ENCODE peak calls at places on chromosomes 11 and 22, in seven cellular contexts. One of them, this sample, is unnamed.
A peak's percentile ranks its signal among the peaks of the same experiment; 100 is the strongest.

GRCh38 chr11:75768112-75768908 is at the start of gene DGAT2:
- DNase-seq in tibial artery: peak; percentile 65
- DNase-seq in esophagus muscularis mucosa: no peak
- DNase-seq in epithelial cell of esophagus: peak; percentile 81
- DNase-seq in kidney: peak; percentile 87
- DNase-seq in Jurkat, Clone E6-1: peak; percentile 59
- DNase-seq in A549: peak; percentile 73
- DNase-seq in this sample: peak; percentile 81

GRCh38 chr11:71222318-71223080 is 29.9 kb downstream of the SHANK2 start:
- DNase-seq in Jurkat, Clone E6-1: no peak
- DNase-seq in A549: no peak
- DNase-seq in epithelial cell of esophagus: no peak
- DNase-seq in tibial artery: peak; percentile 15
- DNase-seq in esophagus muscularis mucosa: no peak
- DNase-seq in kidney: no peak
- DNase-seq in this sample: peak; percentile 19

GRCh38 chr22:38878001-38878400 is 6.0 kb upstream of the CBX6 start:
- DNase-seq in kidney: no peak
- DNase-seq in esophagus muscularis mucosa: no peak
- DNase-seq in Jurkat, Clone E6-1: no peak
- DNase-seq in tibial artery: no peak
- DNase-seq in epithelial cell of esophagus: no peak
- DNase-seq in A549: no peak
- DNase-seq in this sample: no peak

GRCh38 chr11:3091081-3091845 is 34.0 kb upstream of the CARS1 start:
- DNase-seq in esophagus muscularis mucosa: no peak
- DNase-seq in tibial artery: no peak
- DNase-seq in A549: no peak
- DNase-seq in Jurkat, Clone E6-1: no peak
- DNase-seq in kidney: peak; percentile 64
- DNase-seq in epithelial cell of esophagus: no peak
- DNase-seq in this sample: no peak

GRCh38 chr22:48242461-48242864 is 1480.0 kb downstream of the TBC1D22A start:
- DNase-seq in kidney: no peak
- DNase-seq in Jurkat, Clone E6-1: no peak
- DNase-seq in epithelial cell of esophagus: no peak
- DNase-seq in esophagus muscularis mucosa: no peak
- DNase-seq in A549: no peak
- DNase-seq in tibial artery: no peak
- DNase-seq in this sample: no peak

GRCh38 chr11:115497303-115497702 is 6.9 kb downstream of the CADM1 start:
- DNase-seq in epithelial cell of esophagus: no peak
- DNase-seq in Jurkat, Clone E6-1: peak; percentile 16
- DNase-seq in A549: no peak
- DNase-seq in tibial artery: no peak
- DNase-seq in esophagus muscularis mucosa: no peak
- DNase-seq in kidney: no peak
- DNase-seq in this sample: no peak

GRCh38 chr11:112013501-112014164 is 11.6 kb upstream of the DLAT start:
- DNase-seq in kidney: no peak
- DNase-seq in Jurkat, Clone E6-1: no peak
- DNase-seq in tibial artery: no peak
- DNase-seq in esophagus muscularis mucosa: no peak
- DNase-seq in epithelial cell of esophagus: peak; percentile 59
- DNase-seq in A549: no peak
- DNase-seq in this sample: no peak

GRCh38 chr22:28464179-28464578 is 215.5 kb downstream of the TTC28 start:
- DNase-seq in esophagus muscularis mucosa: no peak
- DNase-seq in Jurkat, Clone E6-1: no peak
- DNase-seq in kidney: no peak
- DNase-seq in A549: no peak
- DNase-seq in tibial artery: no peak
- DNase-seq in epithelial cell of esophagus: no peak
- DNase-seq in this sample: no peak

GRCh38 chr11:130514316-130514715 is 65.9 kb downstream of the ADAMTS15 start:
- DNase-seq in epithelial cell of esophagus: no peak
- DNase-seq in A549: no peak
- DNase-seq in tibial artery: no peak
- DNase-seq in esophagus muscularis mucosa: no peak
- DNase-seq in Jurkat, Clone E6-1: no peak
- DNase-seq in kidney: no peak
- DNase-seq in this sample: no peak

GRCh38 chr11:46362146-46363030 is 15.1 kb downstream of the DGKZ start:
- DNase-seq in epithelial cell of esophagus: no peak
- DNase-seq in A549: no peak
- DNase-seq in tibial artery: no peak
- DNase-seq in esophagus muscularis mucosa: no peak
- DNase-seq in kidney: peak; percentile 71
- DNase-seq in Jurkat, Clone E6-1: no peak
- DNase-seq in this sample: no peak

GRCh38 chr11:32018672-32019071 is 72.2 kb upstream of the RCN1 start:
- DNase-seq in epithelial cell of esophagus: no peak
- DNase-seq in tibial artery: no peak
- DNase-seq in kidney: no peak
- DNase-seq in Jurkat, Clone E6-1: no peak
- DNase-seq in esophagus muscularis mucosa: no peak
- DNase-seq in A549: no peak
- DNase-seq in this sample: no peak

GRCh38 chr11:34583818-34584217 is 37.1 kb upstream of the EHF start:
- DNase-seq in A549: no peak
- DNase-seq in esophagus muscularis mucosa: no peak
- DNase-seq in kidney: no peak
- DNase-seq in Jurkat, Clone E6-1: no peak
- DNase-seq in tibial artery: no peak
- DNase-seq in epithelial cell of esophagus: no peak
- DNase-seq in this sample: no peak

GRCh38 chr11:73321342-73322110 is 13.4 kb downstream of the ARHGEF17 start:
- DNase-seq in esophagus muscularis mucosa: no peak
- DNase-seq in tibial artery: no peak
- DNase-seq in epithelial cell of esophagus: no peak
- DNase-seq in Jurkat, Clone E6-1: peak; percentile 23
- DNase-seq in A549: no peak
- DNase-seq in kidney: peak; percentile 94
- DNase-seq in this sample: no peak

GRCh38 chr11:3000032-3000961 is 8.2 kb upstream of the NAP1L4 start:
- DNase-seq in kidney: peak; percentile 95
- DNase-seq in esophagus muscularis mucosa: no peak
- DNase-seq in epithelial cell of esophagus: peak; percentile 97
- DNase-seq in Jurkat, Clone E6-1: no peak
- DNase-seq in A549: no peak
- DNase-seq in tibial artery: no peak
- DNase-seq in this sample: no peak

GRCh38 chr11:79437981-79438630 is 2.7 kb downstream of the TENM4 start:
- DNase-seq in epithelial cell of esophagus: peak; percentile 79
- DNase-seq in tibial artery: peak; percentile 33
- DNase-seq in kidney: peak; percentile 78
- DNase-seq in A549: no peak
- DNase-seq in Jurkat, Clone E6-1: no peak
- DNase-seq in esophagus muscularis mucosa: no peak
- DNase-seq in this sample: peak; percentile 69

GRCh38 chr22:21975273-21975672 is 7.3 kb downstream of the TOP3B start:
- DNase-seq in esophagus muscularis mucosa: no peak
- DNase-seq in Jurkat, Clone E6-1: no peak
- DNase-seq in epithelial cell of esophagus: no peak
- DNase-seq in A549: no peak
- DNase-seq in kidney: no peak
- DNase-seq in tibial artery: no peak
- DNase-seq in this sample: no peak

GRCh38 chr11:3674189-3674588 is 3.0 kb upstream of the CHRNA10 start:
- DNase-seq in Jurkat, Clone E6-1: no peak
- DNase-seq in tibial artery: no peak
- DNase-seq in epithelial cell of esophagus: peak; percentile 97
- DNase-seq in esophagus muscularis mucosa: no peak
- DNase-seq in kidney: no peak
- DNase-seq in A549: peak; percentile 21
- DNase-seq in this sample: no peak

GRCh38 chr11:8355418-8355742 is 91.7 kb upstream of the LMO1 start:
- DNase-seq in Jurkat, Clone E6-1: no peak
- DNase-seq in tibial artery: no peak
- DNase-seq in A549: no peak
- DNase-seq in kidney: peak; percentile 54
- DNase-seq in esophagus muscularis mucosa: no peak
- DNase-seq in epithelial cell of esophagus: no peak
- DNase-seq in this sample: no peak

GRCh38 chr11:8354622-8355417 is 91.1 kb upstream of the LMO1 start:
- DNase-seq in Jurkat, Clone E6-1: peak; percentile 48
- DNase-seq in epithelial cell of esophagus: peak; percentile 35
- DNase-seq in kidney: peak; percentile 85
- DNase-seq in tibial artery: no peak
- DNase-seq in A549: peak; percentile 19
- DNase-seq in esophagus muscularis mucosa: no peak
- DNase-seq in this sample: no peak

GRCh38 chr11:8351223-8351622 is 87.5 kb upstream of the LMO1 start:
- DNase-seq in tibial artery: no peak
- DNase-seq in esophagus muscularis mucosa: no peak
- DNase-seq in kidney: peak; percentile 67
- DNase-seq in Jurkat, Clone E6-1: no peak
- DNase-seq in A549: no peak
- DNase-seq in epithelial cell of esophagus: no peak
- DNase-seq in this sample: no peak

GRCh38 chr11:8352852-8353505 is 89.3 kb upstream of the LMO1 start:
- DNase-seq in esophagus muscularis mucosa: no peak
- DNase-seq in kidney: peak; percentile 39
- DNase-seq in A549: peak; percentile 13
- DNase-seq in tibial artery: no peak
- DNase-seq in epithelial cell of esophagus: peak; percentile 32
- DNase-seq in Jurkat, Clone E6-1: no peak
- DNase-seq in this sample: no peak

DNA sequence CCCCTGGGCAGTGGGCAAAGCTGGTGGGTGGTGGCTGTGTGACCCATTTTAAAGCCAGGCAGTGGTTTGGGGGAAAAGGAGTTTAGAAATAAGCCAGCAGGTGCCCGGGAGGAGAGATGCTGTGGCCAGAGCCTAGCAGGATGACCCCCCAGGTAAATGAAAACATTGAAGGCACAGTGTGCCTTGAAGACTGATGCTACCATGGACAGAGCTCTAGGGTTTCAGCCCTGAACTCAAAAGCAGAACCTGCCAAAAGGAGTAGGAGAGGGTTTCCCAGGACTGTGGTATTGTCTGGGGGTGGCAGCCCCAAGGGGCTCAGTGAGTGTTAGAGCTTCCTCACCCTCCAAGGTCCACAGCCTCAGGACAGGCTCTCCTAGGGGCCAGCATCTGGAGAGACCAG is 88.4 kb upstream of the LMO1 start:
- DNase-seq in kidney: peak; percentile 26
- DNase-seq in epithelial cell of esophagus: no peak
- DNase-seq in Jurkat, Clone E6-1: no peak
- DNase-seq in esophagus muscularis mucosa: no peak
- DNase-seq in A549: no peak
- DNase-seq in tibial artery: no peak
- DNase-seq in this sample: no peak
- H3K4me3 ChIP-seq in kidney: no peak overlapping the region
- H3K4me3 ChIP-seq in epithelial cell of esophagus: no peak overlapping the region
- H3K4me3 ChIP-seq in Jurkat, Clone E6-1: no peak overlapping the region
- H3K4me3 ChIP-seq in esophagus muscularis mucosa: no peak overlapping the region
- H3K4me3 ChIP-seq in A549: no peak overlapping the region
- H3K4me3 ChIP-seq in tibial artery: no peak overlapping the region
- H3K4me3 ChIP-seq in this sample: no peak overlapping the region

GRCh38 chr11:134904103-134904502 is 492.1 kb upstream of the B3GAT1 start:
- DNase-seq in kidney: no peak
- DNase-seq in tibial artery: no peak
- DNase-seq in esophagus muscularis mucosa: peak; percentile 64
- DNase-seq in Jurkat, Clone E6-1: no peak
- DNase-seq in epithelial cell of esophagus: no peak
- DNase-seq in A549: no peak
- DNase-seq in this sample: no peak

GRCh38 chr11:134905966-134906955 is 494.2 kb upstream of the B3GAT1 start:
- DNase-seq in tibial artery: no peak
- DNase-seq in Jurkat, Clone E6-1: no peak
- DNase-seq in kidney: no peak
- DNase-seq in esophagus muscularis mucosa: peak; percentile 91
- DNase-seq in A549: no peak
- DNase-seq in epithelial cell of esophagus: no peak
- DNase-seq in this sample: no peak

GRCh38 chr11:134905513-134905912 is 493.5 kb upstream of the B3GAT1 start:
- DNase-seq in A549: no peak
- DNase-seq in Jurkat, Clone E6-1: no peak
- DNase-seq in epithelial cell of esophagus: no peak
- DNase-seq in tibial artery: no peak
- DNase-seq in esophagus muscularis mucosa: peak; percentile 55
- DNase-seq in kidney: no peak
- DNase-seq in this sample: no peak

GRCh38 chr11:134901536-134901935 is 489.5 kb upstream of the B3GAT1 start:
- DNase-seq in kidney: no peak
- DNase-seq in esophagus muscularis mucosa: peak; percentile 66
- DNase-seq in epithelial cell of esophagus: no peak
- DNase-seq in tibial artery: no peak
- DNase-seq in A549: no peak
- DNase-seq in Jurkat, Clone E6-1: no peak
- DNase-seq in this sample: no peak

GRCh38 chr11:134901955-134902707 is 490.1 kb upstream of the B3GAT1 start:
- DNase-seq in kidney: no peak
- DNase-seq in A549: no peak
- DNase-seq in tibial artery: no peak
- DNase-seq in epithelial cell of esophagus: no peak
- DNase-seq in Jurkat, Clone E6-1: no peak
- DNase-seq in esophagus muscularis mucosa: peak; percentile 72
- DNase-seq in this sample: no peak
- H3K4me3 ChIP-seq in kidney: no peak overlapping the region
- H3K4me3 ChIP-seq in A549: no peak overlapping the region
- H3K4me3 ChIP-seq in tibial artery: no peak overlapping the region
- H3K4me3 ChIP-seq in epithelial cell of esophagus: no peak overlapping the region
- H3K4me3 ChIP-seq in Jurkat, Clone E6-1: no peak overlapping the region
- H3K4me3 ChIP-seq in esophagus muscularis mucosa: no peak overlapping the region
- H3K4me3 ChIP-seq in this sample: no peak overlapping the region

GRCh38 chr11:1832181-1832988 is 2.4 kb upstream of the SYT8 start:
- DNase-seq in Jurkat, Clone E6-1: no peak
- DNase-seq in epithelial cell of esophagus: no peak
- DNase-seq in A549: peak; percentile 44
- DNase-seq in esophagus muscularis mucosa: no peak
- DNase-seq in tibial artery: no peak
- DNase-seq in kidney: peak; percentile 84
- DNase-seq in this sample: peak; percentile 60
- H3K4me3 ChIP-seq in Jurkat, Clone E6-1: no peak overlapping the region
- H3K4me3 ChIP-seq in epithelial cell of esophagus: no peak overlapping the region
- H3K4me3 ChIP-seq in A549: peak overlapping the region; percentile 27
- H3K4me3 ChIP-seq in esophagus muscularis mucosa: no peak overlapping the region
- H3K4me3 ChIP-seq in tibial artery: no peak overlapping the region
- H3K4me3 ChIP-seq in kidney: no peak overlapping the region
- H3K4me3 ChIP-seq in this sample: peak overlapping the region; percentile 18

DNA sequence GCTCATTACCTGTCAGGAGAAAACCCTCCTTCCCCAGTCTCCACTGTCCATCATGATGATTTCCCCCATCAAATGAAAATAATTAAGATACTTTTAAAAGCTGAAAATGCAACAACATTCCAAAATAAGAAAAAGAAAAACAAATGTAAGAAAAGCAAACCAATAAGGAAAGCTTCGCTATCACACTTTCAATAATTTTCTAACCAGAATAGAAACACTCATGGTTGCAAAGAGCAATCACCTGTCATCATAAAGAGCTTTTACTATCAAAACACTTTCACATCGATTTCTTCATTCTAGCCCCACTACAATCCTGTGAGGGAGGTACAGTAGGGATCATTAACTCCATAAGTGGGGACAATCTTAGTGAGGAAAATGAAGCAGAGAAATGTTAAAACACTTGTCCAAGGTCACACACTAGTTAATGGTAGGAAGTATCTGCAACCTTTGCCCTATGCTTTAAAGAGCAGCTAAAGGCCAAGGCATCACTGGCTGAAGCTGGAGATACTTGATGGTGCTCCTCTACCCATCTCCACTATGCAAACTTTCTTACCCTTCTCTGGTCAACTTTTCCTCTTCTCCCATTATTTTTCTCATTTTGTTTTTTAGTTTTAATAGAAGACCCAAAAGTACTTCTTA is 2.6 kb downstream of the RBM4B start:
- DNase-seq in Jurkat, Clone E6-1: no peak
- DNase-seq in kidney: no peak
- DNase-seq in A549: no peak
- DNase-seq in epithelial cell of esophagus: no peak
- DNase-seq in esophagus muscularis mucosa: no peak
- DNase-seq in tibial artery: no peak
- DNase-seq in this sample: no peak
- H3K4me3 ChIP-seq in Jurkat, Clone E6-1: no peak overlapping the region
- H3K4me3 ChIP-seq in kidney: no peak overlapping the region
- H3K4me3 ChIP-seq in A549: no peak overlapping the region
- H3K4me3 ChIP-seq in epithelial cell of esophagus: no peak overlapping the region
- H3K4me3 ChIP-seq in esophagus muscularis mucosa: no peak overlapping the region
- H3K4me3 ChIP-seq in tibial artery: no peak overlapping the region
- H3K4me3 ChIP-seq in this sample: no peak overlapping the region

This sample was measured in left lung.